ENCODE peak calls at places on chromosomes 7 and 10, in six cellular contexts. One of them, this sample, is unnamed.
A peak's percentile ranks its signal among the peaks of the same experiment; 100 is the strongest.

GRCh38 chr7:117871778-117872538 is 1.3 kb downstream of the CTTNBP2 start:
- DNase-seq in PC-9: no peak
- DNase-seq in dorsolateral prefrontal cortex: no peak
- DNase-seq in brain microvascular endothelial cell: peak; percentile 2
- DNase-seq in GM23248: peak; percentile 2
- DNase-seq in body of pancreas: peak; percentile 28
- DNase-seq in this sample: peak; percentile 77

GRCh38 chr10:35792301-35792700 is 150.2 kb upstream of the FZD8 start:
- DNase-seq in brain microvascular endothelial cell: no peak
- DNase-seq in GM23248: no peak
- DNase-seq in PC-9: no peak
- DNase-seq in body of pancreas: no peak
- DNase-seq in dorsolateral prefrontal cortex: no peak
- DNase-seq in this sample: no peak

GRCh38 chr7:103656221-103656620 is 210.2 kb upstream of the SLC26A5 start:
- DNase-seq in brain microvascular endothelial cell: no peak
- DNase-seq in dorsolateral prefrontal cortex: no peak
- DNase-seq in PC-9: no peak
- DNase-seq in GM23248: no peak
- DNase-seq in body of pancreas: no peak
- DNase-seq in this sample: no peak

GRCh38 chr7:28311670-28312069 is 100.6 kb upstream of the CREB5 start:
- DNase-seq in body of pancreas: no peak
- DNase-seq in PC-9: no peak
- DNase-seq in GM23248: no peak
- DNase-seq in dorsolateral prefrontal cortex: no peak
- DNase-seq in brain microvascular endothelial cell: no peak
- DNase-seq in this sample: no peak

GRCh38 chr10:127612-128432 is 7.4 kb upstream of the ZMYND11 start:
- DNase-seq in brain microvascular endothelial cell: no peak
- DNase-seq in PC-9: no peak
- DNase-seq in dorsolateral prefrontal cortex: no peak
- DNase-seq in GM23248: no peak
- DNase-seq in body of pancreas: no peak
- DNase-seq in this sample: no peak

GRCh38 chr7:22372863-22373262 is 15.9 kb upstream of the RAPGEF5 start:
- DNase-seq in GM23248: no peak
- DNase-seq in dorsolateral prefrontal cortex: no peak
- DNase-seq in body of pancreas: peak; percentile 68
- DNase-seq in PC-9: peak; percentile 25
- DNase-seq in brain microvascular endothelial cell: no peak
- DNase-seq in this sample: no peak

GRCh38 chr10:60663850-60664249 is 114.4 kb upstream of the CDK1 start:
- DNase-seq in GM23248: no peak
- DNase-seq in body of pancreas: no peak
- DNase-seq in PC-9: no peak
- DNase-seq in brain microvascular endothelial cell: peak; percentile 77
- DNase-seq in dorsolateral prefrontal cortex: no peak
- DNase-seq in this sample: no peak

GRCh38 chr7:46146454-46147255 is 225.6 kb upstream of the IGFBP3 start:
- DNase-seq in GM23248: peak; percentile 96
- DNase-seq in PC-9: no peak
- DNase-seq in dorsolateral prefrontal cortex: no peak
- DNase-seq in brain microvascular endothelial cell: peak; percentile 33
- DNase-seq in body of pancreas: no peak
- DNase-seq in this sample: no peak

GRCh38 chr10:31929260-31929985 is 792 bp upstream of the ARHGAP12 start:
- DNase-seq in GM23248: peak; percentile 73
- DNase-seq in PC-9: peak; percentile 57
- DNase-seq in brain microvascular endothelial cell: no peak
- DNase-seq in dorsolateral prefrontal cortex: peak; percentile 24
- DNase-seq in body of pancreas: peak; percentile 80
- DNase-seq in this sample: peak; percentile 61

GRCh38 chr7:47817922-47818321 is 130.3 kb downstream of the PKD1L1 start:
- DNase-seq in body of pancreas: no peak
- DNase-seq in dorsolateral prefrontal cortex: no peak
- DNase-seq in PC-9: peak; percentile 28
- DNase-seq in brain microvascular endothelial cell: no peak
- DNase-seq in GM23248: no peak
- DNase-seq in this sample: no peak

GRCh38 chr10:132785433-132786278 is at the start of gene NKX6-2:
- DNase-seq in GM23248: peak; percentile 48
- DNase-seq in brain microvascular endothelial cell: no peak
- DNase-seq in body of pancreas: no peak
- DNase-seq in PC-9: no peak
- DNase-seq in dorsolateral prefrontal cortex: peak; percentile 61
- DNase-seq in this sample: no peak

GRCh38 chr7:29811597-29811996 is 5.3 kb downstream of the WIPF3 start:
- DNase-seq in PC-9: no peak
- DNase-seq in dorsolateral prefrontal cortex: no peak
- DNase-seq in GM23248: no peak
- DNase-seq in body of pancreas: no peak
- DNase-seq in brain microvascular endothelial cell: no peak
- DNase-seq in this sample: no peak

GRCh38 chr7:90242369-90243168 is 2.4 kb upstream of the CFAP69 start:
- DNase-seq in brain microvascular endothelial cell: no peak
- DNase-seq in dorsolateral prefrontal cortex: no peak
- DNase-seq in GM23248: no peak
- DNase-seq in PC-9: no peak
- DNase-seq in body of pancreas: no peak
- DNase-seq in this sample: no peak
- H3K27ac ChIP-seq in brain microvascular endothelial cell: no peak overlapping the region
- H3K27ac ChIP-seq in dorsolateral prefrontal cortex: no peak overlapping the region
- H3K27ac ChIP-seq in GM23248: no peak overlapping the region
- H3K27ac ChIP-seq in PC-9: no peak overlapping the region
- H3K27ac ChIP-seq in body of pancreas: no peak overlapping the region
- H3K27ac ChIP-seq in this sample: no peak overlapping the region

DNA sequence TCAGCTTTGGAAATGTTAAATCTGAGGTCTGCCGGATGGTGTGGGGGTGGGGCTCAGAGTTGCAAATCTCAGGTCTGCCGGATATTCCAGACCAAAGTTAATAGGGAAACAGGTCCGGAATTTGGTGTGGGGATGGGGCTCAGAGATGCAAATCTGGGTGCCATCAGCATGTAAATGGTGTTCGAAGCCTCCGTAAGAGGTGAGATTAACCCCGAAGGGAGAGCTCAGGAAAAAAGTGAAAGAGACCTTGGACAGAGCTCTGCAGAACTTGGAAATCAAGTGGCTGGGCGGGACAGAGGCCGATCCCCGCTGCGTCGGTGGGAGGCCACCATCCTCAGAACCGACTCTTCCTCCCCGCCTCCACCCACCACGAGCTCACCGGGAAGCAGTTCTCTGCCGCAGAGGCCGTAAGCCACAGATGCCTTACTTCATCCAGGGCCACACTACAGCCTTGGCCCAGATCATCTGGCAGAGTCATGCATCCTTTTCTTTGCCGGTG is 1.7 kb upstream of the SEPHS1 start:
- DNase-seq in dorsolateral prefrontal cortex: no peak
- DNase-seq in brain microvascular endothelial cell: peak; percentile 27
- DNase-seq in GM23248: peak; percentile 77
- DNase-seq in PC-9: peak; percentile 55
- DNase-seq in body of pancreas: peak; percentile 50
- DNase-seq in this sample: peak; percentile 17
- H3K27ac ChIP-seq in dorsolateral prefrontal cortex: no peak overlapping the region
- H3K27ac ChIP-seq in brain microvascular endothelial cell: no peak overlapping the region
- H3K27ac ChIP-seq in GM23248: no peak overlapping the region
- H3K27ac ChIP-seq in PC-9: no peak overlapping the region
- H3K27ac ChIP-seq in body of pancreas: no peak overlapping the region
- H3K27ac ChIP-seq in this sample: no peak overlapping the region

GRCh38 chr10:90858489-90858968 is 690 bp upstream of the HTR7 start:
- DNase-seq in body of pancreas: no peak
- DNase-seq in PC-9: no peak
- DNase-seq in dorsolateral prefrontal cortex: no peak
- DNase-seq in brain microvascular endothelial cell: no peak
- DNase-seq in GM23248: peak; percentile 15
- DNase-seq in this sample: no peak

GRCh38 chr10:90856261-90856660 is 1.6 kb downstream of the HTR7 start:
- DNase-seq in PC-9: no peak
- DNase-seq in GM23248: no peak
- DNase-seq in dorsolateral prefrontal cortex: no peak
- DNase-seq in body of pancreas: no peak
- DNase-seq in brain microvascular endothelial cell: no peak
- DNase-seq in this sample: no peak

GRCh38 chr10:90857635-90858488 is at the start of gene HTR7:
- DNase-seq in PC-9: peak; percentile 56
- DNase-seq in brain microvascular endothelial cell: peak; percentile 24
- DNase-seq in body of pancreas: peak; percentile 73
- DNase-seq in GM23248: peak; percentile 79
- DNase-seq in dorsolateral prefrontal cortex: peak; percentile 36
- DNase-seq in this sample: peak; percentile 47

GRCh38 chr10:90855126-90855525 is 2.7 kb downstream of the HTR7 start:
- DNase-seq in dorsolateral prefrontal cortex: no peak
- DNase-seq in body of pancreas: no peak
- DNase-seq in GM23248: no peak
- DNase-seq in brain microvascular endothelial cell: no peak
- DNase-seq in PC-9: no peak
- DNase-seq in this sample: no peak

GRCh38 chr10:90856964-90857634 is 740 bp downstream of the HTR7 start:
- DNase-seq in dorsolateral prefrontal cortex: no peak
- DNase-seq in body of pancreas: no peak
- DNase-seq in PC-9: no peak
- DNase-seq in GM23248: peak; percentile 45
- DNase-seq in brain microvascular endothelial cell: no peak
- DNase-seq in this sample: no peak
- H3K27ac ChIP-seq in dorsolateral prefrontal cortex: no peak overlapping the region
- H3K27ac ChIP-seq in body of pancreas: no peak overlapping the region
- H3K27ac ChIP-seq in PC-9: no peak overlapping the region
- H3K27ac ChIP-seq in GM23248: no peak overlapping the region
- H3K27ac ChIP-seq in brain microvascular endothelial cell: peak overlapping the region; percentile 64
- H3K27ac ChIP-seq in this sample: no peak overlapping the region

GRCh38 chr10:4070171-4070570 is 285.2 kb upstream of the KLF6 start:
- DNase-seq in body of pancreas: no peak
- DNase-seq in brain microvascular endothelial cell: no peak
- DNase-seq in PC-9: no peak
- DNase-seq in dorsolateral prefrontal cortex: no peak
- DNase-seq in GM23248: no peak
- DNase-seq in this sample: no peak

GRCh38 chr10:4070921-4071320 is 285.9 kb upstream of the KLF6 start:
- DNase-seq in dorsolateral prefrontal cortex: no peak
- DNase-seq in GM23248: no peak
- DNase-seq in PC-9: no peak
- DNase-seq in brain microvascular endothelial cell: no peak
- DNase-seq in body of pancreas: no peak
- DNase-seq in this sample: no peak

GRCh38 chr10:4075443-4075842 is 290.4 kb upstream of the KLF6 start:
- DNase-seq in dorsolateral prefrontal cortex: no peak
- DNase-seq in GM23248: no peak
- DNase-seq in PC-9: no peak
- DNase-seq in brain microvascular endothelial cell: no peak
- DNase-seq in body of pancreas: no peak
- DNase-seq in this sample: no peak

GRCh38 chr10:4074559-4075407 is 289.8 kb upstream of the KLF6 start:
- DNase-seq in brain microvascular endothelial cell: peak; percentile 63
- DNase-seq in GM23248: peak; percentile 65
- DNase-seq in PC-9: no peak
- DNase-seq in body of pancreas: no peak
- DNase-seq in dorsolateral prefrontal cortex: no peak
- DNase-seq in this sample: no peak

GRCh38 chr10:4073912-4074311 is 288.9 kb upstream of the KLF6 start:
- DNase-seq in brain microvascular endothelial cell: peak; percentile 50
- DNase-seq in GM23248: peak; percentile 94
- DNase-seq in body of pancreas: no peak
- DNase-seq in PC-9: no peak
- DNase-seq in dorsolateral prefrontal cortex: no peak
- DNase-seq in this sample: no peak
- H3K27ac ChIP-seq in brain microvascular endothelial cell: peak overlapping the region; percentile 40
- H3K27ac ChIP-seq in GM23248: peak overlapping the region; percentile 89
- H3K27ac ChIP-seq in body of pancreas: no peak overlapping the region
- H3K27ac ChIP-seq in PC-9: no peak overlapping the region
- H3K27ac ChIP-seq in dorsolateral prefrontal cortex: no peak overlapping the region
- H3K27ac ChIP-seq in this sample: no peak overlapping the region

GRCh38 chr7:144824360-144824759 is 11.5 kb downstream of the TPK1 start:
- DNase-seq in PC-9: no peak
- DNase-seq in brain microvascular endothelial cell: peak; percentile 8
- DNase-seq in dorsolateral prefrontal cortex: no peak
- DNase-seq in body of pancreas: no peak
- DNase-seq in GM23248: peak; percentile 89
- DNase-seq in this sample: no peak
- H3K27ac ChIP-seq in PC-9: no peak overlapping the region
- H3K27ac ChIP-seq in brain microvascular endothelial cell: no peak overlapping the region
- H3K27ac ChIP-seq in dorsolateral prefrontal cortex: no peak overlapping the region
- H3K27ac ChIP-seq in body of pancreas: no peak overlapping the region
- H3K27ac ChIP-seq in GM23248: no peak overlapping the region
- H3K27ac ChIP-seq in this sample: no peak overlapping the region

GRCh38 chr7:90236890-90237289 is 8.1 kb upstream of the CFAP69 start:
- DNase-seq in GM23248: no peak
- DNase-seq in brain microvascular endothelial cell: no peak
- DNase-seq in body of pancreas: no peak
- DNase-seq in PC-9: no peak
- DNase-seq in dorsolateral prefrontal cortex: no peak
- DNase-seq in this sample: no peak
- H3K27ac ChIP-seq in GM23248: no peak overlapping the region
- H3K27ac ChIP-seq in brain microvascular endothelial cell: no peak overlapping the region
- H3K27ac ChIP-seq in body of pancreas: no peak overlapping the region
- H3K27ac ChIP-seq in PC-9: no peak overlapping the region
- H3K27ac ChIP-seq in dorsolateral prefrontal cortex: no peak overlapping the region
- H3K27ac ChIP-seq in this sample: no peak overlapping the region

GRCh38 chr10:110802090-110802489 is 69.6 kb upstream of the PDCD4 start:
- DNase-seq in dorsolateral prefrontal cortex: no peak
- DNase-seq in PC-9: no peak
- DNase-seq in body of pancreas: peak; percentile 44
- DNase-seq in brain microvascular endothelial cell: no peak
- DNase-seq in GM23248: peak; percentile 93
- DNase-seq in this sample: no peak
- H3K27ac ChIP-seq in dorsolateral prefrontal cortex: no peak overlapping the region
- H3K27ac ChIP-seq in PC-9: no peak overlapping the region
- H3K27ac ChIP-seq in body of pancreas: no peak overlapping the region
- H3K27ac ChIP-seq in brain microvascular endothelial cell: peak overlapping the region; percentile 31
- H3K27ac ChIP-seq in GM23248: peak overlapping the region; percentile 36
- H3K27ac ChIP-seq in this sample: no peak overlapping the region